ENCODE peak calls at places on chromosomes 4 and X, in four cellular contexts. One of them, this sample, is unnamed.
A peak's percentile ranks its signal among the peaks of the same experiment; 100 is the strongest.

GRCh38 chrX:16772460-16772859 is 13.8 kb upstream of the TXLNG start:
- DNase-seq in sigmoid colon: no peak
- DNase-seq in lung: no peak
- DNase-seq in neural progenitor cell: peak; percentile 50
- DNase-seq in this sample: peak; percentile 45

GRCh38 chr4:169080970-169081369 is 70.9 kb upstream of the CBR4 start:
- DNase-seq in sigmoid colon: peak; percentile 61
- DNase-seq in lung: no peak
- DNase-seq in neural progenitor cell: no peak
- DNase-seq in this sample: no peak

GRCh38 chrX:13851996-13852695 is 35.3 kb upstream of the GPM6B start:
- DNase-seq in sigmoid colon: no peak
- DNase-seq in lung: no peak
- DNase-seq in neural progenitor cell: no peak
- DNase-seq in this sample: no peak

GRCh38 chrX:30570505-30570904 is 7.1 kb downstream of the TASL start:
- DNase-seq in sigmoid colon: no peak
- DNase-seq in lung: no peak
- DNase-seq in neural progenitor cell: no peak
- DNase-seq in this sample: peak; percentile 1

GRCh38 chr4:139301821-139302611 is at the start of gene NDUFC1:
- DNase-seq in sigmoid colon: peak; percentile 77
- DNase-seq in lung: peak; percentile 46
- DNase-seq in neural progenitor cell: peak; percentile 72
- DNase-seq in this sample: peak; percentile 67

GRCh38 chrX:115348440-115349225 is 59.1 kb downstream of the LUZP4 start:
- DNase-seq in sigmoid colon: no peak
- DNase-seq in lung: no peak
- DNase-seq in neural progenitor cell: no peak
- DNase-seq in this sample: no peak

GRCh38 chrX:96770315-96770714 is 85.7 kb downstream of the DIAPH2 start:
- DNase-seq in sigmoid colon: no peak
- DNase-seq in lung: no peak
- DNase-seq in neural progenitor cell: peak; percentile 17
- DNase-seq in this sample: no peak

GRCh38 chr4:147198411-147199051 is 252.9 kb upstream of the TTC29 start:
- DNase-seq in sigmoid colon: no peak
- DNase-seq in lung: no peak
- DNase-seq in neural progenitor cell: peak; percentile 58
- DNase-seq in this sample: peak; percentile 4

GRCh38 chrX:56783996-56784620 is 55.1 kb downstream of the NBDY start:
- DNase-seq in sigmoid colon: peak; percentile 27
- DNase-seq in lung: no peak
- DNase-seq in neural progenitor cell: no peak
- DNase-seq in this sample: no peak

GRCh38 chrX:135516376-135516775 is 4.1 kb upstream of the INTS6L start:
- DNase-seq in sigmoid colon: no peak
- DNase-seq in lung: no peak
- DNase-seq in neural progenitor cell: peak; percentile 4
- DNase-seq in this sample: no peak
- TF ChIP-seq CTCF in sigmoid colon: no peak
- TF ChIP-seq CTCF in lung: no peak
- TF ChIP-seq CTCF in neural progenitor cell: peak; percentile 16
- TF ChIP-seq CTCF in this sample: no peak

GRCh38 chr4:137543198-137543597 is 10.9 kb upstream of the PCDH18 start:
- DNase-seq in sigmoid colon: no peak
- DNase-seq in lung: no peak
- DNase-seq in neural progenitor cell: peak; percentile 85
- DNase-seq in this sample: no peak
- H3K4me1 ChIP-seq in sigmoid colon: no peaks in the 10 kb centered on the region
- H3K4me1 ChIP-seq in lung: peaks cover 4% of the 10 kb centered on the region
- H3K4me1 ChIP-seq in neural progenitor cell: peaks cover 86% of the 10 kb centered on the region
- H3K4me1 ChIP-seq in this sample: peaks cover 6% of the 10 kb centered on the region

DNA sequence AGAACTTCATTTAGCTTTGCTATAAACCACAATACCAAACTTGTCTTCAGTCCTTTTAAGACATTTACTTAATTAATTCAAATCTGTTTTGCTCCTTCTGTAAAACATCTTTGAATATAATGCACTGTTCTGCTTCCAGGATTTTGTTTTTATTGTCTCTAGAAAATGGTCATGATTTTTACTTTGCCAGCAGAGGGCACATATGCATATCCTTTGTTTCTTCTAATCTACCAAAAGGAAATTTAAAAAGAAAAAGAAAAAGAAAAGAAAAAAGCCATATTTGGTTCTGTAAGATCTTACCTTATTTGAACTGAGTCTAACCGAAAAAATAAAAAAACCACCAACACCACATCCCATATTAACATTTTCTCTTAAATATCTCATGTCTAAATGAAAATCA is 101.9 kb upstream of the CCSER1 start:
- DNase-seq in sigmoid colon: no peak
- DNase-seq in lung: no peak
- DNase-seq in neural progenitor cell: no peak
- DNase-seq in this sample: no peak
- TF ChIP-seq CTCF in sigmoid colon: no peak
- TF ChIP-seq CTCF in lung: no peak
- TF ChIP-seq CTCF in neural progenitor cell: peak; percentile 54
- TF ChIP-seq CTCF in this sample: peak; percentile 32

GRCh38 chr4:8540991-8541390 is 39.2 kb upstream of the GPR78 start:
- DNase-seq in sigmoid colon: peak; percentile 38
- DNase-seq in lung: no peak
- DNase-seq in neural progenitor cell: no peak
- DNase-seq in this sample: no peak
- H3K4me1 ChIP-seq in sigmoid colon: peaks cover 13% of the 10 kb centered on the region
- H3K4me1 ChIP-seq in lung: no peaks in the 10 kb centered on the region
- H3K4me1 ChIP-seq in neural progenitor cell: no peaks in the 10 kb centered on the region
- H3K4me1 ChIP-seq in this sample: peaks cover 9% of the 10 kb centered on the region

This sample was measured in Caco-2.